ENCODE peak calls at places on chromosome 2, in nine cellular contexts. F is GM20000, W is ovary, C is lower lobe of right lung, T is stomach, Y is nephron progenitor cell, H is body of pancreas, X is psoas muscle, Q is RWPE1. U is an unnamed sample.

GRCh38 chr2:158024288-158024898 is 77.3 kb upstream of the UPP2 start:
- DNase-seq in F (peak; percentile 39), W (peak; percentile 54), C (peak; percentile 52), T (peak; percentile 54), Y (peak; percentile 66), H (peak; percentile 63), X (peak; percentile 35), Q (peak; percentile 55), U (no peak)

GRCh38 chr2:32864337-32864736 is 82.4 kb upstream of the LTBP1 start:
- DNase-seq in F (no peak), W (no peak), C (no peak), T (no peak), Y (no peak), H (no peak), X (no peak), Q (no peak), U (no peak)

GRCh38 chr2:195737531-195738162 is 80.6 kb downstream of the SLC39A10 start:
- DNase-seq in F (no peak), W (no peak), C (no peak), T (no peak), Y (no peak), H (no peak), X (no peak), Q (no peak), U (no peak)

GRCh38 chr2:24544456-24545115 is 53.5 kb downstream of the NCOA1 start:
- DNase-seq in F (no peak), W (no peak), C (no peak), T (no peak), Y (no peak), H (no peak), X (no peak), Q (no peak), U (no peak)

GRCh38 chr2:234493117-234493516 is 3.8 kb downstream of the ARL4C start:
- DNase-seq in F (no peak), W (no peak), C (no peak), T (no peak), Y (peak; percentile 36), H (no peak), X (no peak), Q (no peak), U (no peak)

GRCh38 chr2:57542081-57542480 is 504.5 kb upstream of the VRK2 start:
- DNase-seq in F (no peak), W (no peak), C (no peak), T (no peak), Y (no peak), H (no peak), X (no peak), Q (no peak), U (no peak)

GRCh38 chr2:110747522-110748488 is 15.4 kb downstream of the ACOXL start:
- DNase-seq in F (no peak), W (no peak), C (no peak), T (no peak), Y (no peak), H (no peak), X (no peak), Q (no peak), U (no peak)

GRCh38 chr2:117607202-117607601 is 207.3 kb upstream of the DDX18 start:
- DNase-seq in F (no peak), W (no peak), C (no peak), T (no peak), Y (no peak), H (no peak), X (no peak), Q (no peak), U (no peak)

GRCh38 chr2:28231110-28231621 is 161.5 kb upstream of the FOSL2 start:
- DNase-seq in F (no peak), W (no peak), C (no peak), T (peak; percentile 65), Y (no peak), H (peak; percentile 15), X (peak; percentile 52), Q (no peak), U (no peak)

GRCh38 chr2:121790276-121790956 is 35.0 kb downstream of the TSN start:
- DNase-seq in F (no peak), W (no peak), C (no peak), T (no peak), Y (no peak), H (no peak), X (no peak), Q (peak; percentile 94), U (no peak)

GRCh38 chr2:8692783-8693768 is 11.2 kb downstream of the ID2 start:
- DNase-seq in F (peak; percentile 74), W (peak; percentile 59), C (peak; percentile 54), T (peak; percentile 34), Y (peak; percentile 67), H (peak; percentile 52), X (peak; percentile 38), Q (no peak), U (no peak)

GRCh38 chr2:138059967-138060635 is 95.8 kb downstream of the HNMT start:
- DNase-seq in F (no peak), W (peak; percentile 64), C (no peak), T (peak; percentile 56), Y (no peak), H (peak; percentile 54), X (peak; percentile 53), Q (peak; percentile 75), U (no peak)

GRCh38 chr2:109130726-109130995 is 1.7 kb downstream of the SH3RF3 start:
- DNase-seq in F (no peak), W (no peak), C (no peak), T (no peak), Y (no peak), H (no peak), X (no peak), Q (no peak), U (no peak)

GRCh38 chr2:61470965-61471904 is at the start of gene USP34:
- DNase-seq in F (peak; percentile 96), W (peak; percentile 95), C (peak; percentile 97), T (peak; percentile 95), Y (peak; percentile 90), H (peak; percentile 93), X (peak; percentile 96), Q (peak; percentile 90), U (peak; percentile 96)
- TF ChIP-seq CTCF in F (no peak), W (no peak), C (peak; percentile 7), T (no peak), Y (no peak), H (peak; percentile 10), X (no peak), Q (no peak), U (no peak)

GRCh38 chr2:179446475-179447141 is 182.0 kb upstream of the SESTD1 start:
- DNase-seq in F (no peak), W (no peak), C (no peak), T (no peak), Y (no peak), H (no peak), X (no peak), Q (peak; percentile 18), U (no peak)

GRCh38 chr2:179447426-179447825 is 182.8 kb upstream of the SESTD1 start:
- DNase-seq in F (no peak), W (no peak), C (no peak), T (no peak), Y (no peak), H (no peak), X (no peak), Q (no peak), U (no peak)

GRCh38 chr2:179444056-179444455 is 179.4 kb upstream of the SESTD1 start:
- DNase-seq in F (no peak), W (no peak), C (no peak), T (no peak), Y (no peak), H (no peak), X (no peak), Q (no peak), U (no peak)

GRCh38 chr2:179447839-179448447 is 183.3 kb upstream of the SESTD1 start:
- DNase-seq in F (no peak), W (no peak), C (no peak), T (no peak), Y (no peak), H (no peak), X (no peak), Q (no peak), U (no peak)

GRCh38 chr2:179449010-179449409 is 184.4 kb upstream of the SESTD1 start:
- DNase-seq in F (no peak), W (no peak), C (no peak), T (no peak), Y (no peak), H (no peak), X (no peak), Q (no peak), U (no peak)
- TF ChIP-seq CTCF in F (no peak), W (no peak), C (no peak), T (no peak), Y (no peak), H (no peak), X (no peak), Q (no peak), U (no peak)

GRCh38 chr2:128354731-128355470 is 36.2 kb upstream of the HS6ST1 start:
- DNase-seq in F (no peak), W (no peak), C (no peak), T (no peak), Y (no peak), H (no peak), X (no peak), Q (no peak), U (peak; percentile 16)
- TF ChIP-seq CTCF in F (no peak), W (no peak), C (no peak), T (no peak), Y (no peak), H (no peak), X (no peak), Q (no peak), U (no peak)

GRCh38 chr2:112021269-112021668 is 33.8 kb upstream of the TMEM87B start:
- DNase-seq in F (no peak), W (no peak), C (no peak), T (no peak), Y (no peak), H (no peak), X (no peak), Q (no peak), U (no peak)

GRCh38 chr2:112019510-112019909 is 35.6 kb upstream of the TMEM87B start:
- DNase-seq in F (no peak), W (no peak), C (no peak), T (no peak), Y (no peak), H (no peak), X (no peak), Q (no peak), U (no peak)

GRCh38 chr2:112021781-112022231 is 33.3 kb upstream of the TMEM87B start:
- DNase-seq in F (no peak), W (no peak), C (no peak), T (no peak), Y (no peak), H (no peak), X (no peak), Q (no peak), U (no peak)

GRCh38 chr2:112018846-112019245 is 36.2 kb upstream of the TMEM87B start:
- DNase-seq in F (no peak), W (no peak), C (no peak), T (no peak), Y (no peak), H (no peak), X (no peak), Q (no peak), U (no peak)

DNA sequence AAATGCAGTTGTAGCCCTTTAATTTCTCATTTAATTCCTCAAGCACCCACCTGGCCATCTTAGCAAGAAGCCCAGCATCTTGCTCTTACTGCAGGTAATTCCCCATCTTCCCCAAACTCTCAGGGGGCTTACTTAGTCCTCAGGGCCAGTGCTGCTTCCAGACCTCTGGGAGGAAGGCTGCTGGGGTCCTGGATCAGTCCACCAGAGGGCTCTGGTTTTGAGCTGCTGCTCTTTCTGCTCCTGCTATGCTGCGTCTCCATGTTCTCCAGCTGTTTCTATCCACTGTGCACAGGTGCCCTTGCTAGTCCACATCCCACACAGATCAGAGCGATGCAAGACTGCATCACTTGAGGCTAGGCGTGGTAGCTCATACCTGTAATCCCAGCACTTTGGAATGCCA is 34.5 kb upstream of the TMEM87B start:
- DNase-seq in F (no peak), W (no peak), C (no peak), T (no peak), Y (no peak), H (no peak), X (no peak), Q (no peak), U (no peak)
- TF ChIP-seq CTCF in F (no peak), W (no peak), C (no peak), T (no peak), Y (peak; percentile 10), H (no peak), X (no peak), Q (no peak), U (no peak)